ENCODE peak calls at places on chromosomes 5 and 9, in eight cellular contexts. B, M, X, Z, K, F, H and T are unnamed samples.
A peak's percentile ranks its signal among the peaks of the same experiment; 100 is the strongest.

GRCh38 chr5:176355400-176356178 is 6.0 kb downstream of the KIAA1191 start:
- DNase-seq in B (no peak), M (no peak), X (no peak), Z (no peak), K (no peak), F (no peak), H (no peak), T (peak; percentile 48)

GRCh38 chr5:39191216-39191615 is 28.1 kb downstream of the FYB1 start:
- DNase-seq in B (no peak), M (no peak), X (no peak), Z (no peak), K (no peak), F (no peak), H (no peak), T (no peak)

GRCh38 chr9:96419691-96419969 is 1.5 kb upstream of the ZNF367 start:
- DNase-seq in B (no peak), M (no peak), X (no peak), Z (no peak), K (no peak), F (no peak), H (no peak), T (no peak)

GRCh38 chr5:162323471-162323870 is 255.9 kb downstream of the GABRG2 start:
- DNase-seq in B (no peak), M (no peak), X (no peak), Z (peak; percentile 42), K (no peak), F (peak; percentile 93), H (no peak), T (no peak)

GRCh38 chr9:115207003-115207837 is 89.3 kb upstream of the TNC start:
- DNase-seq in B (no peak), M (peak; percentile 31), X (no peak), Z (peak; percentile 11), K (no peak), F (no peak), H (no peak), T (no peak)

GRCh38 chr5:83522431-83522830 is 50.9 kb downstream of the VCAN start:
- DNase-seq in B (no peak), M (no peak), X (no peak), Z (no peak), K (no peak), F (no peak), H (no peak), T (no peak)

GRCh38 chr9:81321551-81321950 is 367.8 kb downstream of the TLE1 start:
- DNase-seq in B (no peak), M (peak; percentile 11), X (no peak), Z (no peak), K (no peak), F (no peak), H (no peak), T (no peak)

GRCh38 chr9:85157763-85158162 is 488.2 kb downstream of the NTRK2 start:
- DNase-seq in B (no peak), M (no peak), X (no peak), Z (no peak), K (no peak), F (peak; percentile 15), H (no peak), T (no peak)

GRCh38 chr9:19938990-19939736 is 150.3 kb upstream of the SLC24A2 start:
- DNase-seq in B (no peak), M (no peak), X (no peak), Z (no peak), K (no peak), F (no peak), H (no peak), T (no peak)

GRCh38 chr5:102903074-102903871 is 148.2 kb downstream of the PAM start:
- DNase-seq in B (peak; percentile 18), M (peak; percentile 36), X (no peak), Z (no peak), K (no peak), F (no peak), H (no peak), T (no peak)

GRCh38 chr5:142186821-142187594 is 78.4 kb downstream of the NDFIP1 start:
- DNase-seq in B (no peak), M (no peak), X (no peak), Z (no peak), K (no peak), F (peak; percentile 68), H (no peak), T (peak; percentile 55)

GRCh38 chr5:2352101-2352861 is 399.2 kb downstream of the IRX2 start:
- DNase-seq in B (no peak), M (no peak), X (no peak), Z (no peak), K (no peak), F (no peak), H (no peak), T (no peak)

DNA sequence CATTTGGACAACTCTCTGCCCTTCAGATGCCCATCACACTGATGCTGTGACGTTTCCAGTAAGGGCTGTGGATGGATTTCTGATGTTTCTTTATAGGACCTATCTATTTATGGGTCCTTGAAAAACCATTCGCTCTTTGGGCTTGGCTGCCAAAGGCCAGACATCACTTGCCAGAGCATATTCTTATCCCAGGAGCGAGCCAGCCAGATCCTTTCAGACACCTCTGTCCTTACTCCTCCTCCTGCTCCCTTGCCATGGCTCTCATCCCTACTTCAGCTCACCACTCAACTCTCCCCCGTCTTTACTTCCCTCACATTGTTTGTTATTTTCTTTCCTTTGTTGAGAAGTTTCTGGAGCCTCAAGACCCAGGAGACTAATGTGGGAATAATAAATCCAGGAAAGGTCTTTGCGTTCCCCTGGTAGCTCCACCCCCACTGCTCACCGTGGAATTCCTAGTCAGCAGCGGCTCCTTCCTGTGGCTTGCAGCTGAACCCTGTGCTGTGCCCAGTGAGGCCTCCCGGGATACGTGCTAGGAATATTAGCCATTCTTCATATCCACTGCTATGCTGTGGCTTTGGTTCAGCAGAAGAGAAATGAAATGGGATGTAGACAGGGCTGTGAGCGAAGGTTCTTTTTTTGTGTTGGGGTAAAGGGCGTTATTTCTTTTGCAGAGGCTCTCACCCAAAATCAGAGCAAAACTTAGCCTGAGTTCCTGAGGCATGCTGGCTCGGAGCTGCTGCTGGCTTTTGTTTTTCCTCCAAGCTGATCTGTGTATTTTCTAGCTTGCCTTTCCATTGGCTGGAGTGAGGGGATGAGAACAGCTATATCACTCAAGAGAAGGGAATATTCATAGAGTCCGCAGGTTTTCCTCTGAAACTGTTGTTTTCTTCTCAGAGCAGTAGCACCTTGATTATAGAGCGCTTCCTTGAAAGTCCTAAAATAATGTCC is 171.1 kb downstream of the SAXO1 start:
- DNase-seq in B (peak; percentile 13), M (peak; percentile 44), X (no peak), Z (peak; percentile 16), K (no peak), F (no peak), H (peak; percentile 78), T (peak; percentile 44)
- H3K4me3 ChIP-seq in B (no peak overlapping the region), M (no peak overlapping the region), X (no peak overlapping the region), Z (no peak overlapping the region), K (no peak overlapping the region), F (no peak overlapping the region), H (peak overlapping the region; percentile 1), T (no peak overlapping the region)

GRCh38 chr5:123086376-123087055 is 2.5 kb upstream of the PRDM6 start:
- DNase-seq in B (no peak), M (no peak), X (no peak), Z (no peak), K (no peak), F (no peak), H (no peak), T (peak; percentile 73)

GRCh38 chr5:123085638-123086286 is 3.3 kb upstream of the PRDM6 start:
- DNase-seq in B (no peak), M (no peak), X (no peak), Z (no peak), K (no peak), F (no peak), H (no peak), T (peak; percentile 67)

GRCh38 chr5:123088031-123088805 is 823 bp upstream of the PRDM6 start:
- DNase-seq in B (no peak), M (no peak), X (no peak), Z (no peak), K (no peak), F (no peak), H (peak; percentile 74), T (peak; percentile 75)

GRCh38 chr5:123089572-123089970 is 530 bp downstream of the PRDM6 start:
- DNase-seq in B (no peak), M (peak; percentile 52), X (no peak), Z (no peak), K (no peak), F (no peak), H (no peak), T (peak; percentile 84)

GRCh38 chr5:123087173-123088030 is 1.6 kb upstream of the PRDM6 start:
- DNase-seq in B (no peak), M (no peak), X (no peak), Z (no peak), K (no peak), F (no peak), H (no peak), T (peak; percentile 53)
- H3K4me3 ChIP-seq in B (no peak overlapping the region), M (no peak overlapping the region), X (no peak overlapping the region), Z (no peak overlapping the region), K (no peak overlapping the region), F (no peak overlapping the region), H (peak overlapping the region; percentile 71), T (peak overlapping the region; percentile 40)

GRCh38 chr9:127854169-127854833 is at the start of gene ENG:
- DNase-seq in B (no peak), M (peak; percentile 59), X (no peak), Z (peak; percentile 67), K (no peak), F (peak; percentile 55), H (peak; percentile 88), T (peak; percentile 86)
- H3K4me3 ChIP-seq in B (peak within 1 kb of the TSS; percentile 79), M (peak within 1 kb of the TSS; percentile 56), X (no peak within 1 kb of the TSS), Z (peak within 1 kb of the TSS; percentile 73), K (peak within 1 kb of the TSS; percentile 46), F (no peak within 1 kb of the TSS), H (peak within 1 kb of the TSS; percentile 50), T (peak within 1 kb of the TSS; percentile 10)

DNA sequence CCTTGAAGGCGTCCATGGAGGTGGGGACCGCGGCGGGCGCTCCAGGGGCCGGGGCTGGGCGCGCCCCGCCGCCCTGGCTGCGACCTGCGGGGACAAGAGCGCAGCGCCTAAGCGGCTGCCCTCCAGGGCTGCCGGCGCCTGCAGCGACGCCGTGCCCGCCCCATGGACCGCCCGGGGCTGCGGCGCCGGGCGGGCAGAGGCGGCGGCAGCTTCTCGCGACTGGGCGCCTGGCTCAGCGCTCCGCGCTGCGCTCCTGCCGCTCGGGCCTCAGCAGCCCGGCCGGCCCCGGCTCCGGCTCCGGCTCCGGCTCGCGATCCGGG is 202 bp downstream of the PITX1 start:
- DNase-seq in B (no peak), M (no peak), X (no peak), Z (no peak), K (no peak), F (no peak), H (no peak), T (no peak)
- H3K4me3 ChIP-seq in B (peak overlapping the region; percentile 89), M (peak overlapping the region; percentile 60), X (peak overlapping the region; percentile 60), Z (peak overlapping the region; percentile 64), K (peak overlapping the region; percentile 47), F (peak overlapping the region; percentile 65), H (peak overlapping the region; percentile 51), T (peak overlapping the region; percentile 18)